ENCODE peak calls at places on chromosomes 7 and 10, in nine cellular contexts. P is lung, K is tibial artery, G is thoracic aorta, Y is prostate gland, X is IMR-90, B is left ventricle myocardium inferior, H is uterus, D is transverse colon. S is an unnamed sample.
A peak's percentile ranks its signal among the peaks of the same experiment; 100 is the strongest.

GRCh38 chr7:129012641-129013040 is 42.3 kb downstream of the TNPO3 start:
- DNase-seq in Y (no peak), P (no peak), B (no peak), D (no peak), G (no peak), K (no peak), X (no peak), H (no peak), S (no peak)

GRCh38 chr7:137652721-137653120 is 194.1 kb downstream of the DGKI start:
- DNase-seq in B (no peak), H (no peak), Y (no peak), G (no peak), X (peak; percentile 78), P (no peak), D (no peak), K (no peak), S (peak; percentile 59)

GRCh38 chr10:36476399-36476798 is 649.0 kb upstream of the ANKRD30A start:
- DNase-seq in B (no peak), D (no peak), P (no peak), H (no peak), X (no peak), G (no peak), Y (no peak), K (no peak), S (no peak)

GRCh38 chr7:155774947-155775346 is 37.3 kb downstream of the SHH start:
- DNase-seq in G (no peak), K (no peak), B (no peak), D (no peak), X (no peak), P (no peak), H (no peak), Y (no peak), S (no peak)

GRCh38 chr7:43942997-43943701 is 16.9 kb downstream of the UBE2D4 start:
- DNase-seq in Y (no peak), B (no peak), G (no peak), K (no peak), H (no peak), D (peak; percentile 33), P (no peak), X (no peak), S (peak; percentile 19)

GRCh38 chr10:45354261-45354660 is 19.8 kb upstream of the ALOX5 start:
- DNase-seq in G (no peak), P (peak; percentile 49), H (no peak), K (peak; percentile 54), X (no peak), B (no peak), D (peak; percentile 51), Y (no peak), S (no peak)

GRCh38 chr10:122560279-122560804 is at the start of gene DMBT1:
- DNase-seq in Y (no peak), P (peak; percentile 41), B (no peak), D (no peak), H (no peak), K (no peak), G (no peak), X (no peak), S (peak; percentile 50)

GRCh38 chr7:120554960-120555571 is 282.1 kb downstream of the KCND2 start:
- DNase-seq in X (peak; percentile 47), Y (no peak), P (peak; percentile 38), G (no peak), H (peak; percentile 40), D (no peak), K (no peak), B (no peak), S (peak; percentile 59)

GRCh38 chr7:28207486-28208158 is 27.0 kb upstream of the JAZF1 start:
- DNase-seq in Y (no peak), H (no peak), D (no peak), X (no peak), K (no peak), P (no peak), G (no peak), B (no peak), S (peak; percentile 68)

GRCh38 chr10:30435068-30435422 is 1.1 kb downstream of the MAP3K8 start:
- DNase-seq in B (peak; percentile 42), D (peak; percentile 51), K (peak; percentile 67), Y (no peak), G (no peak), H (peak; percentile 57), X (peak; percentile 52), P (peak; percentile 49), S (no peak)

GRCh38 chr10:94402204-94403033 is at the start of gene TBC1D12:
- DNase-seq in X (peak; percentile 97), D (peak; percentile 96), K (peak; percentile 93), G (peak; percentile 78), H (peak; percentile 95), P (peak; percentile 96), B (peak; percentile 96), Y (peak; percentile 95), S (peak; percentile 91)

GRCh38 chr7:77253151-77253550 is 53.5 kb upstream of the FGL2 start:
- DNase-seq in P (no peak), X (no peak), K (no peak), B (no peak), D (no peak), Y (no peak), H (no peak), G (no peak), S (no peak)

GRCh38 chr7:123771846-123772245 is 23.0 kb upstream of the WASL start:
- DNase-seq in H (no peak), P (no peak), Y (no peak), X (no peak), G (no peak), D (no peak), K (no peak), B (no peak), S (no peak)

GRCh38 chr7:123769371-123769770 is 20.6 kb upstream of the WASL start:
- DNase-seq in X (peak; percentile 5), P (peak; percentile 70), B (peak; percentile 15), Y (no peak), H (no peak), D (no peak), K (no peak), G (no peak), S (peak; percentile 94)

GRCh38 chr7:123768493-123768892 is 19.7 kb upstream of the WASL start:
- DNase-seq in Y (no peak), P (no peak), D (no peak), B (no peak), K (no peak), H (no peak), G (no peak), X (no peak), S (no peak)

GRCh38 chr7:123771256-123771655 is 22.5 kb upstream of the WASL start:
- DNase-seq in D (no peak), G (no peak), K (no peak), B (no peak), P (no peak), Y (no peak), H (no peak), X (no peak), S (no peak)

GRCh38 chr7:123770378-123770777 is 21.6 kb upstream of the WASL start:
- DNase-seq in P (no peak), Y (no peak), G (no peak), X (no peak), D (no peak), H (no peak), K (no peak), B (no peak), S (peak; percentile 98)
- H3K4me3 ChIP-seq in P (no peak overlapping the region), Y (no peak overlapping the region), G (no peak overlapping the region), X (no peak overlapping the region), D (no peak overlapping the region), H (no peak overlapping the region), K (no peak overlapping the region), B (no peak overlapping the region), S (no peak overlapping the region)

GRCh38 chr7:140042386-140042670 is 20.4 kb downstream of the PARP12 start:
- DNase-seq in X (no peak), K (no peak), Y (no peak), P (no peak), B (no peak), H (no peak), G (no peak), D (no peak), S (no peak)
- H3K36me3 ChIP-seq in X (peaks cover 11% of the 10 kb centered on the region), K (peaks cover 25% of the 10 kb centered on the region), Y (no peaks in the 10 kb centered on the region), P (peaks cover 36% of the 10 kb centered on the region), B (peaks cover 76% of the 10 kb centered on the region), H (no peaks in the 10 kb centered on the region), G (peaks cover 14% of the 10 kb centered on the region), D (peaks cover 3% of the 10 kb centered on the region), S (peaks cover 5% of the 10 kb centered on the region)

GRCh38 chr7:135706858-135707569 is 21.0 kb downstream of the SLC13A4 start:
- DNase-seq in K (no peak), X (peak; percentile 64), H (no peak), D (no peak), B (no peak), P (no peak), Y (no peak), G (no peak), S (peak; percentile 93)

GRCh38 chr7:135704698-135705097 is 23.3 kb downstream of the SLC13A4 start:
- DNase-seq in D (no peak), K (no peak), H (no peak), Y (no peak), G (no peak), X (no peak), P (no peak), B (no peak), S (peak; percentile 27)

GRCh38 chr7:135707570-135707966 is 20.4 kb downstream of the SLC13A4 start:
- DNase-seq in H (no peak), B (no peak), D (no peak), G (no peak), P (no peak), K (no peak), Y (no peak), X (no peak), S (peak; percentile 69)

GRCh38 chr7:135706038-135706742 is 21.8 kb downstream of the SLC13A4 start:
- DNase-seq in X (no peak), D (no peak), B (no peak), H (no peak), G (no peak), P (no peak), K (no peak), Y (no peak), S (peak; percentile 77)

DNA sequence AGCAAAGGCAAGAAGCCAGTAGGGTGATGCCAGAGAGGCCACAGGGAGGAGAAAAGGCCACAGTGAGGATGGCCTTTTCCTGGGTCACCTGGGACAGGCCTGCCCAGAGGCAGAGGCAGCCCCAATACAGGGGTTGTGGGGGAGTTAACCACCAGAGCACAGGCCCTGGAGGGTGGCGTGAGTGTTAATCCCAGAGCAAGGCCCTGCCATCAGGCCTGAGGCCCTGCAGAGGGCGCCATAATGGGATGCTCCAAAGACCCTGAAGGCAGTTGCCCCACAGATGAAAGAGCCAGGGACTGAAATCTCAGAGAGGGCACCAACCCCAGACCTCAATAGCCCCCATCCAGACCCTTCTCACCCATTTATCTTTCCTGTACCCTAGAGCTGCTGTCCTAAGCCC is 23.9 kb downstream of the SLC13A4 start:
- DNase-seq in B (no peak), X (no peak), K (no peak), Y (no peak), H (no peak), P (no peak), D (no peak), G (no peak), S (no peak)
- TF ChIP-seq CTCF in B (peak; percentile 37), X (no peak), K (no peak), Y (no peak), H (no peak), P (no peak), D (no peak), G (no peak), S (peak; percentile 29)

DNA sequence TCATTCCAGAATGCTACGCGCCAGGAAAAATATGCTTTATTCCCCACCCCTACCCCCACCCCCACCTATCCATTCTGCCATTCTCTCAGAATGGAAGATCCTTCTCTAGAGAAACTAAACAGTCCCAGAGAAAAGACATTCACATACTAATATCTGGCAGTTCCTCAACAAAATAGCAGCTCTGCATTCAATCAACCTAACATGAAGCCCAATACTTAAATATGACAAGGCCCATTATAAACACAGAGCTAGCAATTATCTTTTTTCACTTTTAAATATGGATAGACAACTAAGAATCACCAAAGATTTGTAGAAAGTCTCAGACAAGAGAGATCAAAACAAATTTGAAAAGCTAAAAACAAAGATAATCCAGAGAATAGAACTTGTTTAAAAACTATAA is 16.3 kb downstream of the CACUL1 start:
- DNase-seq in B (no peak), X (no peak), Y (no peak), K (no peak), G (no peak), H (no peak), P (no peak), D (no peak), S (no peak)
- H3K4me3 ChIP-seq in B (no peak overlapping the region), X (no peak overlapping the region), Y (no peak overlapping the region), K (no peak overlapping the region), G (no peak overlapping the region), H (no peak overlapping the region), P (no peak overlapping the region), D (no peak overlapping the region), S (no peak overlapping the region)

S was measured in bronchial epithelial cell.